ENCODE peak calls at places on chromosome 4, in seven cellular contexts. W is ovary, H is DND-41, E is tibial artery, D is tibial nerve, J is MCF 10A, P is transverse colon. O is an unnamed sample.

GRCh38 chr4:55218041-55218440 is 92.6 kb upstream of the KDR start:
- DNase-seq in J (no peak), H (no peak), D (no peak), P (no peak), E (no peak), W (no peak), O (no peak)

GRCh38 chr4:44869985-44870384 is 143.6 kb upstream of the GNPDA2 start:
- DNase-seq in D (no peak), H (no peak), P (no peak), J (no peak), E (no peak), W (no peak), O (no peak)

GRCh38 chr4:126757219-126757618 is 875.5 kb upstream of the INTU start:
- DNase-seq in J (no peak), P (no peak), D (no peak), H (no peak), W (no peak), E (no peak), O (no peak)

GRCh38 chr4:56468097-56468422 is 643 bp downstream of the SRP72 start:
- DNase-seq in P (peak), H (peak), W (no peak), J (peak), E (no peak), D (no peak), O (no peak)

GRCh38 chr4:53702334-53703266 is 111.3 kb upstream of the LNX1 start:
- DNase-seq in D (peak), H (no peak), W (peak), P (peak), J (peak), E (peak), O (peak)

GRCh38 chr4:38202223-38202622 is 242.0 kb downstream of the PTTG2 start:
- DNase-seq in H (no peak), D (no peak), E (no peak), J (no peak), W (no peak), P (peak), O (no peak)

GRCh38 chr4:67700119-67700873 is 659 bp downstream of the UBA6 start:
- DNase-seq in D (no peak), E (no peak), H (peak), W (no peak), P (no peak), J (peak), O (no peak)

GRCh38 chr4:72670521-72670920 is 101.5 kb upstream of the ADAMTS3 start:
- DNase-seq in H (no peak), J (no peak), W (no peak), D (no peak), E (no peak), P (no peak), O (no peak)

GRCh38 chr4:46254788-46255187 is 130.9 kb upstream of the GABRG1 start:
- DNase-seq in H (no peak), W (no peak), D (no peak), P (no peak), J (peak), E (no peak), O (no peak)

GRCh38 chr4:59728496-59728895 is 1471.6 kb upstream of the ADGRL3 start:
- DNase-seq in H (no peak), P (no peak), W (no peak), E (no peak), D (no peak), J (no peak), O (no peak)

GRCh38 chr4:150323551-150324325 is 245.5 kb downstream of the DCLK2 start:
- DNase-seq in D (no peak), J (no peak), E (no peak), P (no peak), H (no peak), W (no peak), O (no peak)

GRCh38 chr4:79421483-79421882 is 13.5 kb upstream of the GK2 start:
- DNase-seq in J (no peak), E (no peak), D (no peak), P (no peak), H (no peak), W (no peak), O (no peak)

GRCh38 chr4:138734746-138735145 is 280.8 kb upstream of the NOCT start:
- DNase-seq in D (no peak), E (no peak), W (no peak), J (peak), H (no peak), P (no peak), O (no peak)

GRCh38 chr4:37839426-37839825 is 12.9 kb downstream of the PGM2 start:
- DNase-seq in J (peak), D (no peak), E (no peak), W (no peak), H (no peak), P (no peak), O (no peak)

GRCh38 chr4:109296545-109296944 is 5.9 kb downstream of the COL25A1 start:
- DNase-seq in H (no peak), P (no peak), W (no peak), E (no peak), D (no peak), J (peak), O (no peak)

GRCh38 chr4:107825072-107825789 is 499 bp downstream of the SGMS2 start:
- DNase-seq in J (peak), E (peak), P (peak), H (no peak), W (peak), D (no peak), O (peak)

GRCh38 chr4:119627267-119628190 is 1.1 kb downstream of the PDE5A start:
- DNase-seq in E (peak), J (peak), P (peak), W (peak), D (peak), H (no peak), O (peak)

GRCh38 chr4:75904086-75904485 is 1.8 kb upstream of the PPEF2 start:
- DNase-seq in P (no peak), W (no peak), D (no peak), J (no peak), E (no peak), H (peak), O (no peak)

GRCh38 chr4:94357624-94358023 is 15.0 kb upstream of the HPGDS start:
- DNase-seq in P (no peak), H (no peak), J (peak), E (no peak), D (no peak), W (no peak), O (no peak)

GRCh38 chr4:175412744-175413143 is 399.3 kb downstream of the GPM6A start:
- DNase-seq in E (no peak), W (no peak), D (no peak), J (peak), P (no peak), H (no peak), O (no peak)

GRCh38 chr4:73589887-73590801 is 30.1 kb downstream of the RASSF6 start:
- DNase-seq in J (peak), W (no peak), E (no peak), P (no peak), D (no peak), H (no peak), O (no peak)

GRCh38 chr4:111776546-111776945 is 368.7 kb upstream of the FAM241A start:
- DNase-seq in D (no peak), P (no peak), E (no peak), W (no peak), H (no peak), J (peak), O (no peak)

GRCh38 chr4:89800527-89801103 is 36.3 kb downstream of the SNCA start:
- DNase-seq in E (no peak), W (no peak), H (no peak), J (peak), P (no peak), D (no peak), O (no peak)

GRCh38 chr4:16608123-16608522 is 290.3 kb downstream of the LDB2 start:
- DNase-seq in J (no peak), P (no peak), E (no peak), H (no peak), W (no peak), D (no peak), O (no peak)

GRCh38 chr4:1632109-1633104 is 51.7 kb downstream of the FAM53A start:
- DNase-seq in J (no peak), W (no peak), D (no peak), H (no peak), P (no peak), E (no peak), O (no peak)

GRCh38 chr4:167623241-167623572 is 388.9 kb upstream of the SPOCK3 start:
- DNase-seq in W (no peak), E (no peak), J (no peak), D (no peak), H (no peak), P (no peak), O (no peak)

GRCh38 chr4:8645753-8646124 is 53.2 kb downstream of the CPZ start:
- DNase-seq in H (no peak), J (no peak), P (no peak), D (no peak), E (no peak), W (no peak), O (no peak)

GRCh38 chr4:139455187-139455586 is 1.3 kb downstream of the RAB33B start:
- DNase-seq in P (peak), W (no peak), H (no peak), D (no peak), E (no peak), J (no peak), O (no peak)

GRCh38 chr4:22246816-22247215 is 269.1 kb downstream of the ADGRA3 start:
- DNase-seq in P (no peak), D (no peak), J (no peak), H (no peak), E (no peak), W (no peak), O (no peak)

GRCh38 chr4:22240814-22241213 is 275.1 kb downstream of the ADGRA3 start:
- DNase-seq in D (no peak), J (no peak), W (no peak), H (no peak), P (no peak), E (no peak), O (no peak)

GRCh38 chr4:22241415-22241814 is 274.5 kb downstream of the ADGRA3 start:
- DNase-seq in W (no peak), E (no peak), J (no peak), D (no peak), P (no peak), H (no peak), O (no peak)

DNA sequence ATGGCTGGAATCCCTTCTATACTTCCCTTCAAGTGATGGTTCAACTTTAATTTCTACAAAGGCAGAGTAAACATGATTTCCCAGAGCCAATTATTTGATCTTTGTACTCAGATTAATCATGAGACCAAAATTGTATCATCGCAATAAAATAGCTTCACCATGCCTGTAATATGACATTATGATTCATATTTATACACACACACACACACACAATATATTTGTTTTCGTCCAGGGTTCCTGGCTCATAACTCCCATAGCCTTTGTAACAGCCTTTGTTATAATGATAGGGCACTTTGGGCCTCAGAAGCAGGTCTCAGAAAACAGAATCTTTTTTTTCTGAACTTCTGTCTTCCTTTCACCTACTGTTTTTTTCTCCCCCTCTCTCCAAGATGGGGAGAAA is 270.6 kb downstream of the ADGRA3 start:
- DNase-seq in D (no peak), P (no peak), J (no peak), W (no peak), E (no peak), H (no peak), O (no peak)
- TF ChIP-seq CTCF in D (no peak), P (no peak), J (no peak), W (no peak), E (no peak), H (no peak), O (no peak)

DNA sequence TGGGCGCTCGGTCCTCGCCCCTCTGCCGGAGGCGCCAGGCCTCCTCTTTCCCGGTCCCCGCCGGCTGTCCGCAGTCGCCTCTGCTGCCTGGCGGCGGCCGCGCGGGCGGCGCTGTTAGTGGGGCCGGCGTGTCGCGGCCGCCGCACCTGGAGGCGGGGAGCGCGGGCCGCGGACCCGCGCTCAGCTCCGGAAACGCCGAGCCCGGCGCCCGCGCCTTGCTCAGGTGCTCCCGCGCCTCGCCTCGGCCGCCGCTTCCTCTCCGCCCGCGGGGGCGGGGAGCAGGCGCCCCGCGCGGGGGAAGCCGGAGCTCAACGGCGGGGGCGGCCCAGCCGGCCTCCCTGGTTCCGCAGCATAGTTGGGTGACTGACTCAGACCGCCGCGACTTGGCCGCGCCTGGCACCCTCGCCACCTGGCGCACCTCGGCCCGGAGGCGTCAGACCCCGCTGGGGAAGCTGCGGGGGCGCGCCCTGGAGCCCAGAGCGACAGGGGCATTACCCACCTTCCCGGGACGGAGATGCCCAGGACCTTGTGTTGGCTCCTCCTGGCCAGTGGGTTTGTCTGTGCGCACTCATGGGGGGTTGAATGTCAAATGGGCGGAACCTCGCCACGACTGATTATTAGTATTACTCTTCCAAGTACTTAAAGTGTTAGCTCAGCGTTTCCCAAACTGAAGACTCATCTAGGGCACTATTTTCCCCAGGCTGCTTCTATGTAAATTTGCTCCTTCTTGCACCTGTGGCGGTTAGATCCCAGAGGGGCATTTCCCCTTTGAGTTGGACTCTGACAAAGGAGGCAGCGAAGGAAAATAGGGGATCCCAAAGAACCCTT is at the start of gene ARAP2:
- DNase-seq in E (peak), D (no peak), J (peak), H (peak), P (peak), W (no peak), O (no peak)
- TF ChIP-seq CTCF in E (no peak), D (peak), J (no peak), H (peak), P (no peak), W (no peak), O (no peak)

GRCh38 chr4:23775694-23776093 is 114.2 kb downstream of the PPARGC1A start:
- DNase-seq in D (no peak), W (no peak), E (no peak), H (no peak), P (no peak), J (peak), O (no peak)
- TF ChIP-seq CTCF in D (no peak), W (no peak), E (no peak), H (no peak), P (no peak), J (peak), O (no peak)

GRCh38 chr4:157043131-157043530 is 32.8 kb upstream of the GLRB start:
- DNase-seq in E (no peak), P (no peak), J (peak), H (no peak), W (no peak), D (no peak), O (no peak)
- TF ChIP-seq CTCF in E (no peak), P (no peak), J (peak), H (no peak), W (no peak), D (no peak), O (peak)

DNA sequence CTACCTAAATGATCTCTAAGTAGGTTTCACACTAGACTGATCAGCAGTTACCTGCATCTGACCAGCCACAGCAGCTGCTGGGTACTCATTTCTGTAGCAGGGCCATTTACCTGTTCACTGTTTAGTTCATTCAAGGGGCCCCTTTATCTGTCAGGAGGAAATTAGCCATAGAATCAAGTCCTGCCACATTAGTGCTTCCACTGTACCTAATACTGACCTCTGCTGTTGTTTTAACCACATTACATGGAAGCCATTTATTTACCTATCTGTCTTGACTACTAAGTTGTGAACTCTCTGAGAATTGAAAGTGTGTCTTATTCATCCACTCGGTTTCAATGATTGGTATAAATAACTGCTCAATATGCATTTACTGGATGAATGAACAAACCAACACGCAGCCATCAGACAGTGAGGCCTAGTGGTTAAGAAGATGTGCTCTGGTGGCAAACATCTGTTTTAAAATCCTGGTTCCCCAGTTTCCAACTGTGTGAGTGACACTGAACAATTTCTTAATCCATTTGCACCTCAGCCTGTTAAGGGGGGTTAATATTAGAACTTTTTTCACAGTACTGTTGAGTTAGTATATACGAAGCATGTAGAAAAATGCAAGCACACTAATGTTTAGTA is 30.0 kb upstream of the ANXA5 start:
- DNase-seq in J (peak), D (no peak), H (no peak), E (no peak), P (no peak), W (no peak), O (no peak)
- TF ChIP-seq CTCF in J (peak), D (peak), H (peak), E (peak), P (peak), W (peak), O (peak)

GRCh38 chr4:61921890-61922289 is 721.8 kb downstream of the ADGRL3 start:
- DNase-seq in H (no peak), P (no peak), E (no peak), D (no peak), J (no peak), W (no peak), O (no peak)

GRCh38 chr4:61923179-61923578 is 723.1 kb downstream of the ADGRL3 start:
- DNase-seq in P (no peak), W (no peak), J (no peak), D (no peak), E (no peak), H (no peak), O (no peak)

GRCh38 chr4:61918507-61919462 is 718.7 kb downstream of the ADGRL3 start:
- DNase-seq in D (no peak), H (no peak), E (no peak), J (no peak), P (no peak), W (no peak), O (no peak)

GRCh38 chr4:61922766-61923165 is 722.6 kb downstream of the ADGRL3 start:
- DNase-seq in H (no peak), W (no peak), P (no peak), J (peak), D (no peak), E (no peak), O (no peak)

DNA sequence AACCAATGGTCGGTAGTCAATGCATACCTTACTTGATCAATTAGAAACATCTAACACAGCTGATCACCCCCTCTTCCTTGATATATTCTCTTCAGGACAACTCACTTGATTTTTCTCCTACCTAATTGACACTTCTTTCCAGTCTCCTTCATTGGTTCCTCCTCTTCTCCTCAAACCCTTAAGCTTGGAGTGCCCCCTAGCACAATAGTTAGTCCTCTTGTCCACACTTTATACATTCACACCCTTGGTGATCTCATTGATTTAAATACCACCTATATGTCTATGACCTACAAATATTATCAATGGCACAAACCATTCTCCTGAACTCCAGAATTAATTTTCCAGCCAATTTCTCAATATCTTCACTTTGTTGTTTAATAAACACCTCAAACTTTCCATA is 724.0 kb downstream of the ADGRL3 start:
- DNase-seq in E (no peak), J (no peak), P (no peak), W (no peak), H (no peak), D (no peak), O (no peak)
- TF ChIP-seq CTCF in E (no peak), J (no peak), P (no peak), W (no peak), H (no peak), D (no peak), O (no peak)

DNA sequence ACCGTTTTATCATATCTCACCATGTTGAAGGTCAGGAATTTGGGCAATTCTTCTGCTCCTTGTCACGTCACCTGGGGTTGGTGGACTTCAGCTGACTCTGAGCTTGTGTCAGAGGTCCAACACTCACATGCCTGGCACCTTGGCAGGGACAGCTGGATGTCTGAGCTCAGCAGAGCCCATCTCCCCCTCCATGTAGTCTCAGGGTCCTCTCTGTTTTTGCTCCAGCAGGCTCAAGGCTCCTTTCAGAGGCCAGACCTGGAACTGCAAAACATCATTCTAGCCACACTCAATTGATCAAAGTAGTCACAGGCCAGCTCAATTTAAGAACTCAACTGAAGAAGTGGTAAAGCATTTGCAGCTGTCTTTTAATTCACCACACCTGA is 45.4 kb downstream of the EDNRA start:
- DNase-seq in J (no peak), W (no peak), H (no peak), P (no peak), E (no peak), D (no peak), O (no peak)
- TF ChIP-seq CTCF in J (no peak), W (no peak), H (no peak), P (no peak), E (no peak), D (no peak), O (no peak)

DNA sequence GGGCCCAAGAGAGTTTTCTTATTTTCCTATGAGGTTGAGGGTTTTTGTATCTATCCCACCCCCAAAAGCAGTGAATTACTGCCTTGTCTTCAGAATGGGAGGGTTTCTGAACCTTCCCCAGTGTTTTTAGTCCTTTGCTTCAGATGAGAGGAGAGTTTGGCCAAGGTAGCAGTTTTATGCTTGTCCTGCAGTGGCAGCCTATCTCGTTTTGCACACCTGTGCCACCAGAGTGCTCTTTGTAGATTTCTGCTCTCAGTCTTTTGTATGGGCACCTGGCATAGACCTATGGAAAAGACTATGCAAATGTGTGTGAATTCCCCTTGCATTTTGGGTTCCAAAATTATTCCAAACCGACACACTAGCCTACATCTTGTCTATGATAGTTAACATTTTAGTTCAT is 5.8 kb downstream of the TBC1D19 start:
- DNase-seq in E (no peak), J (no peak), W (no peak), H (no peak), D (no peak), P (no peak), O (no peak)
- TF ChIP-seq CTCF in E (no peak), J (no peak), W (no peak), H (peak), D (no peak), P (no peak), O (no peak)

O was measured in glutamatergic neuron.